ENCODE peak calls at places on chromosomes 7 and 10, in five cellular contexts. W is cardiac muscle cell, L is tibial nerve, T is foreskin fibroblast, J is lower lobe of right lung. S is an unnamed sample.

GRCh38 chr7:156989766-156990535 is 20.5 kb downstream of the MNX1 start:
- DNase-seq in T (no peak), J (no peak), W (no peak), L (no peak), S (no peak)

GRCh38 chr10:133324198-133324792 is 12.4 kb downstream of the CALY start:
- DNase-seq in J (peak; percentile 75), L (no peak), T (peak; percentile 78), W (peak; percentile 59), S (no peak)

GRCh38 chr10:28853195-28853594 is 175.9 kb downstream of the BAMBI start:
- DNase-seq in J (no peak), W (peak; percentile 89), T (no peak), L (no peak), S (no peak)

GRCh38 chr10:119022846-119023552 is 6.5 kb upstream of the NANOS1 start:
- DNase-seq in W (peak; percentile 46), T (peak; percentile 88), J (no peak), L (no peak), S (no peak)

GRCh38 chr10:18490755-18491154 is 160.6 kb downstream of the NSUN6 start:
- DNase-seq in W (no peak), T (no peak), J (no peak), L (no peak), S (no peak)

GRCh38 chr10:1382711-1383110 is 326.5 kb downstream of the WDR37 start:
- DNase-seq in J (no peak), W (no peak), T (no peak), L (no peak), S (no peak)

GRCh38 chr10:110923856-110924493 is 4.6 kb downstream of the SHOC2 start:
- DNase-seq in W (no peak), J (no peak), L (no peak), T (no peak), S (no peak)

GRCh38 chr7:74452748-74453320 is 872 bp upstream of the GTF2IRD1 start:
- DNase-seq in L (peak; percentile 23), J (no peak), T (peak; percentile 77), W (peak; percentile 36), S (no peak)

GRCh38 chr10:131726460-131726861 is 174.3 kb upstream of the PPP2R2D start:
- DNase-seq in T (no peak), L (peak; percentile 38), J (peak; percentile 64), W (peak; percentile 4), S (no peak)

GRCh38 chr7:2017483-2017891 is 215.3 kb downstream of the MAD1L1 start:
- DNase-seq in L (no peak), W (no peak), J (peak; percentile 35), T (no peak), S (no peak)

GRCh38 chr10:17109475-17110207 is 20.0 kb downstream of the CUBN start:
- DNase-seq in L (no peak), W (peak; percentile 36), T (peak; percentile 94), J (no peak), S (no peak)

GRCh38 chr7:29771081-29771832 is 35.1 kb upstream of the WIPF3 start:
- DNase-seq in T (peak; percentile 4), L (no peak), J (no peak), W (no peak), S (no peak)

GRCh38 chr7:108575156-108575555 is 5.5 kb downstream of the DNAJB9 start:
- DNase-seq in L (no peak), T (no peak), W (no peak), J (no peak), S (no peak)

GRCh38 chr7:90708841-90709317 is 112.8 kb downstream of the CDK14 start:
- DNase-seq in J (no peak), T (peak; percentile 23), L (no peak), W (peak; percentile 41), S (no peak)

GRCh38 chr7:101686030-101686429 is 56.9 kb upstream of the MYL10 start:
- DNase-seq in J (no peak), T (no peak), L (no peak), W (no peak), S (no peak)

GRCh38 chr10:36441557-36441956 is 683.8 kb upstream of the ANKRD30A start:
- DNase-seq in T (no peak), W (peak; percentile 66), L (no peak), J (no peak), S (no peak)

GRCh38 chr10:113025487-113025886 is 75.4 kb downstream of the TCF7L2 start:
- DNase-seq in L (no peak), J (no peak), T (no peak), W (no peak), S (no peak)

GRCh38 chr7:18400726-18401125 is 94.8 kb upstream of the HDAC9 start:
- DNase-seq in W (no peak), T (no peak), L (no peak), J (no peak), S (no peak)

GRCh38 chr10:88979153-88979562 is 11.4 kb upstream of the FAS start:
- DNase-seq in T (peak; percentile 87), W (peak; percentile 94), J (no peak), L (no peak), S (no peak)

GRCh38 chr10:33129181-33129928 is 171.3 kb upstream of the ITGB1 start:
- DNase-seq in W (peak; percentile 94), T (peak; percentile 94), J (no peak), L (no peak), S (no peak)

GRCh38 chr7:7695418-7695817 is 23.0 kb downstream of the RPA3 start:
- DNase-seq in J (no peak), T (peak; percentile 46), W (peak; percentile 15), L (no peak), S (no peak)

GRCh38 chr7:4227105-4228010 is 454.7 kb upstream of the FOXK1 start:
- DNase-seq in L (no peak), J (no peak), W (no peak), T (peak; percentile 6), S (no peak)

GRCh38 chr7:7257899-7258692 is 75.8 kb downstream of the C1GALT1 start:
- DNase-seq in T (no peak), J (no peak), W (no peak), L (no peak), S (no peak)

GRCh38 chr7:142717453-142717852 is 31.8 kb upstream of the PRSS1 start:
- DNase-seq in J (peak; percentile 35), T (no peak), W (no peak), L (no peak), S (no peak)

GRCh38 chr10:3169738-3170137 is 2.8 kb downstream of the PITRM1 start:
- DNase-seq in T (no peak), L (no peak), W (no peak), J (no peak), S (no peak)

GRCh38 chr10:15197276-15197675 is 28.8 kb upstream of the NMT2 start:
- DNase-seq in L (no peak), J (no peak), W (peak; percentile 24), T (peak; percentile 72), S (no peak)

GRCh38 chr7:156000601-156001396 is 188.5 kb upstream of the SHH start:
- DNase-seq in L (no peak), W (no peak), J (no peak), T (no peak), S (no peak)

GRCh38 chr10:47326306-47326926 is 4.2 kb downstream of the GDF2 start:
- DNase-seq in L (no peak), J (no peak), W (no peak), T (no peak), S (no peak)

GRCh38 chr10:119620241-119620753 is 23.5 kb upstream of the TIAL1 start:
- DNase-seq in W (peak; percentile 21), J (no peak), L (no peak), T (peak; percentile 73), S (no peak)

GRCh38 chr10:66931340-66931948 is 5.6 kb downstream of the LRRTM3 start:
- DNase-seq in W (peak; percentile 81), L (no peak), T (peak; percentile 70), J (no peak), S (no peak)

GRCh38 chr10:114374141-114374791 is 30.0 kb downstream of the AFAP1L2 start:
- DNase-seq in W (peak; percentile 70), J (no peak), T (no peak), L (peak; percentile 38), S (no peak)

S was measured in progenitor cell of endocrine pancreas.